ENCODE peak calls at places on chromosomes 5 and 9, in seven cellular contexts. Q, E, O, M, T, H and A are unnamed samples.

GRCh38 chr9:110114086-110114887 is 93.7 kb downstream of the C9orf152 start:
- DNase-seq in Q (no peak), E (no peak), O (no peak), M (no peak), T (no peak), H (no peak), A (no peak)

GRCh38 chr9:89474939-89475338 is 23.0 kb downstream of the SEMA4D start:
- DNase-seq in Q (no peak), E (no peak), O (no peak), M (no peak), T (no peak), H (no peak), A (no peak)

GRCh38 chr5:91212336-91213092 is 170.6 kb downstream of the ARRDC3 start:
- DNase-seq in Q (no peak), E (no peak), O (no peak), M (no peak), T (peak), H (no peak), A (no peak)

GRCh38 chr9:130288926-130289705 is 23.6 kb downstream of the HMCN2 start:
- DNase-seq in Q (peak), E (no peak), O (no peak), M (no peak), T (no peak), H (no peak), A (no peak)

GRCh38 chr5:1130218-1130946 is 18.5 kb upstream of the SLC12A7 start:
- DNase-seq in Q (no peak), E (no peak), O (no peak), M (no peak), T (no peak), H (no peak), A (no peak)

GRCh38 chr5:180330810-180331646 is 22.1 kb downstream of the GFPT2 start:
- DNase-seq in Q (no peak), E (no peak), O (no peak), M (peak), T (peak), H (no peak), A (no peak)

GRCh38 chr5:111854196-111854595 is 97.2 kb upstream of the NREP start:
- DNase-seq in Q (no peak), E (no peak), O (no peak), M (no peak), T (no peak), H (no peak), A (no peak)

GRCh38 chr9:87498046-87498815 is 564 bp downstream of the DAPK1 start:
- DNase-seq in Q (peak), E (peak), O (no peak), M (no peak), T (peak), H (no peak), A (no peak)

GRCh38 chr5:59542841-59543825 is 350.4 kb downstream of the PDE4D start:
- DNase-seq in Q (no peak), E (no peak), O (no peak), M (no peak), T (peak), H (no peak), A (no peak)

DNA sequence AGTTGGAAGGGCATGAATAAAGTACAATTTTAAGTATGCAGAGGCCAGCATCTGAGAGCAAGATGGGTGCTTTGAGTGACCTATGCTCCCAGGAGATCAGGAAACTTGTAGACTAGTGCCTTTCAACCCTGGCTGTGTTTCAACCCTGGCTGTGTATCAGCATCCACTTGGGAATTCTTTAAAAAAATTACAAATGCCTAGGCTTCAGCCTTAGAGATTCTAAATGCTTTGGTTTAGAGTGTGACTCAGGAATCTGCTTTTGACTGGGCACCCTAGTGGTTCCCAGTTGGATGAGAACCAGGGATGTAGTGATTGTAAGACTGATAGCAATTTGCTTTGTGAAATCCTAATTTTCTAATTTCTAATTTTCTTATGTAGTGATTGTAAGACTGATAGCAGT is 65.6 kb downstream of the RALGPS1 start:
- DNase-seq in Q (no peak), E (no peak), O (no peak), M (no peak), T (no peak), H (no peak), A (no peak)
- TF ChIP-seq REST in Q (no peak), E (no peak), O (no peak), M (no peak), T (no peak), H (no peak), A (no peak)

GRCh38 chr5:2755811-2756210 is 4.3 kb upstream of the IRX2 start:
- DNase-seq in Q (no peak), E (no peak), O (no peak), M (no peak), T (no peak), H (no peak), A (no peak)
- H3K4me3 ChIP-seq in Q (peak), E (no peak), O (peak), M (no peak), T (peak), H (no peak), A (no peak)

GRCh38 chr5:122101636-122102285 is 23.7 kb upstream of the LOX start:
- DNase-seq in Q (peak), E (peak), O (no peak), M (peak), T (peak), H (no peak), A (no peak)
- TF ChIP-seq CTCF in Q (peak), E (peak), O (peak), M (peak), T (peak), H (peak), A (no peak)

GRCh38 chr9:74205071-74205470 is 292.1 kb upstream of the RORB start:
- DNase-seq in Q (peak), E (no peak), O (no peak), M (no peak), T (no peak), H (no peak), A (no peak)
- TF ChIP-seq REST in Q (no peak), E (no peak), O (no peak), M (no peak), T (no peak), H (no peak), A (no peak)

DNA sequence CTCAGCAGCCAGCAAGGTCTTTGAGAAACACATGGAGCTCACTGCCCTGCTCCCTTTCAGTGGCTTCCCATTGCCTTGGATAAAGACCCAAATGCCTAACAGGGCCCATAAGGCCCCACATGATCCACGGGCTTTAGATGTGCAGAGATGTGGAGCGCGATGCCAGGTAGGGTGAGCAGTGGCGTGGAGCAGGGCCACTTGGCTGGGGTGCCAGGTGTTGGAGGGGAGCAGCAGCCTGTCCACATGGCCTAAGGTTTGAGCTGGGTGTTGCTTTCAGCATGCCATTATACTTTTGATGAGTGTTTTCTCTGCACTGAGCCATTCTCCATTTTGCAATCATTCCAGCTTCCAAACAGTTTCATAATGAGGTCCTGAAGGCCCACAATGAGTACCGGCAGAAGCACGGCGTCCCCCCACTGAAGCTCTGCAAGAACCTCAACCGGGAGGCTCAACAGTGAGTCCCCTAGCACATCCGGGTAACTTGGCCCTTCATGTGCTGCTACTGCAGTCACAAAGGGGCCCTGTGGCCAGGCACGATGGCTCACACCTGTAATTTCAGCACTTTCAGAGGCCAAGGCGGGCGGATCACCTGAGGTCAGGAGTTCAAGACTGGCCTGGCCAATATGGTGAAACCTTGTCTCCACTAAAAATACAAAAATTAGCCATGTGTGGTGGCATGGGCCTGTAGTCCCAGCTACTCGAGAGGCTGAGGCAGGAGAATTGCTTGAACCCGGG is 11.1 kb downstream of the GLIPR2 start:
- DNase-seq in Q (no peak), E (no peak), O (no peak), M (no peak), T (no peak), H (no peak), A (no peak)
- H3K4me3 ChIP-seq in Q (no peak), E (no peak), O (no peak), M (no peak), T (no peak), H (no peak), A (no peak)

DNA sequence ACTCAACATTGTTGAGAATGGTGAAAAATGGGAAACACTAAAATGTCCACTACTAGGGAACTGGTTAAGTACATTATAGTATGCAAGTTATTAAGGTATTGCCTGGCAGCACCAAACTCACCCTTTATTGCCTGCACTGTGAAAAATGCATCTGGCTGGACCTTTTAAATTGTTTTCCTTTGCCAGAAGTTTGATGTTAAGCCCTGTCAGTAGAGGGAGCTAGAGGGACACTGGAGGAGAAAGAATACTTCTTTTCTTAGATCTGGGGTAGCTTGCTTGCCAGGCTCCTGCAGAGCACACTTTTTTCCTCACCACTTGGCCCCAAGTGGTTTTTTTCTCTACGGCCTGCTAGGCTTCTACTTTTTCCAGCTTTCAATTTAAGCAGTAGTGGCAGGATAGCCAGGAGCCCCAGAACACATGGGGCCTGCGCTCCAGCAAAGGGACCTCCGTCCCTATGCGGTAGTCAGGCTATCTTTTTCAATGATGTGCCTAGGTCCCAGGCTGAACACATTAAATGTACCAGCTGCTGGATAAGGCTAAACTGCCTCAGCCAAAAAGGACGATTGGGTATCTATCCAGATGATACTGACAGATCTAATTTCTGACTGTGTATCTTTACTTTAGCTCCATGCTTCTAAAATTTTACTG is 8.0 kb upstream of the HABP4 start:
- DNase-seq in Q (peak), E (peak), O (no peak), M (no peak), T (peak), H (no peak), A (peak)
- TF ChIP-seq CTCF in Q (peak), E (peak), O (peak), M (peak), T (peak), H (peak), A (peak)

GRCh38 chr5:15797116-15797515 is 297.1 kb downstream of the FBXL7 start:
- DNase-seq in Q (no peak), E (no peak), O (no peak), M (no peak), T (no peak), H (no peak), A (no peak)

GRCh38 chr5:15796557-15796956 is 296.6 kb downstream of the FBXL7 start:
- DNase-seq in Q (peak), E (no peak), O (no peak), M (no peak), T (no peak), H (no peak), A (no peak)

GRCh38 chr5:15799014-15799413 is 299.0 kb downstream of the FBXL7 start:
- DNase-seq in Q (no peak), E (no peak), O (no peak), M (no peak), T (no peak), H (no peak), A (no peak)

GRCh38 chr5:15798006-15798405 is 298.0 kb downstream of the FBXL7 start:
- DNase-seq in Q (no peak), E (no peak), O (no peak), M (no peak), T (no peak), H (no peak), A (no peak)

GRCh38 chr5:15799612-15800011 is 299.6 kb downstream of the FBXL7 start:
- DNase-seq in Q (no peak), E (no peak), O (no peak), M (no peak), T (no peak), H (no peak), A (no peak)
- TF ChIP-seq REST in Q (no peak), E (no peak), O (no peak), M (no peak), T (no peak), H (no peak), A (no peak)